ENCODE peak calls at places on chromosomes 6 and 20, in four cellular contexts. O is mucosa of descending colon, E is fibroblast of lung, S is left lung. X is an unnamed sample.

GRCh38 chr20:59207742-59208357 is 44.2 kb downstream of the ZNF831 start:
- DNase-seq in O (peak; percentile 81), E (peak; percentile 8), S (peak; percentile 61), X (peak; percentile 83)

GRCh38 chr6:114839019-114839418 is 496.2 kb upstream of the HS3ST5 start:
- DNase-seq in O (no peak), E (no peak), S (no peak), X (no peak)

GRCh38 chr20:41276317-41276751 is 41.2 kb downstream of the ZHX3 start:
- DNase-seq in O (no peak), E (peak; percentile 35), S (no peak), X (no peak)

GRCh38 chr6:121573466-121573865 is 138.0 kb downstream of the GJA1 start:
- DNase-seq in O (no peak), E (no peak), S (no peak), X (no peak)

GRCh38 chr6:133392015-133392414 is 150.9 kb downstream of the EYA4 start:
- DNase-seq in O (no peak), E (no peak), S (no peak), X (no peak)

GRCh38 chr20:2585811-2586210 is 49.4 kb downstream of the TMC2 start:
- DNase-seq in O (no peak), E (peak; percentile 19), S (no peak), X (no peak)

GRCh38 chr6:151060742-151061100 is 179.0 kb upstream of the AKAP12 start:
- DNase-seq in O (no peak), E (no peak), S (no peak), X (no peak)

GRCh38 chr6:128963561-128963960 is 80.6 kb downstream of the LAMA2 start:
- DNase-seq in O (no peak), E (no peak), S (no peak), X (no peak)

GRCh38 chr6:158684745-158685355 is 35.0 kb downstream of the SYTL3 start:
- DNase-seq in O (no peak), E (no peak), S (no peak), X (no peak)

GRCh38 chr20:25031241-25031640 is 26.7 kb downstream of the ACSS1 start:
- DNase-seq in O (no peak), E (no peak), S (no peak), X (no peak)

GRCh38 chr6:11770546-11771466 is 7.8 kb downstream of the ADTRP start:
- DNase-seq in O (peak; percentile 91), E (peak; percentile 98), S (peak; percentile 91), X (peak; percentile 99)

GRCh38 chr6:4986999-4987398 is 16.8 kb downstream of the RPP40 start:
- DNase-seq in O (no peak), E (no peak), S (no peak), X (no peak)

GRCh38 chr20:50425076-50425475 is 85.1 kb upstream of the PTPN1 start:
- DNase-seq in O (no peak), E (no peak), S (no peak), X (no peak)

GRCh38 chr6:19303381-19303780 is 533.8 kb upstream of the ID4 start:
- DNase-seq in O (no peak), E (peak; percentile 53), S (peak; percentile 41), X (peak; percentile 50)

GRCh38 chr6:85537055-85537494 is 56.6 kb downstream of the SNX14 start:
- DNase-seq in O (no peak), E (peak; percentile 50), S (no peak), X (peak; percentile 9)

GRCh38 chr6:37137881-37138568 is 31.9 kb upstream of the PIM1 start:
- DNase-seq in O (no peak), E (peak; percentile 68), S (no peak), X (peak; percentile 25)

GRCh38 chr6:33988121-33989015 is 157.5 kb downstream of the GRM4 start:
- DNase-seq in O (peak; percentile 69), E (no peak), S (no peak), X (peak; percentile 8)

GRCh38 chr6:167849846-167850459 is 23.2 kb downstream of the AFDN start:
- DNase-seq in O (no peak), E (no peak), S (no peak), X (peak; percentile 33)

GRCh38 chr20:50844430-50845100 is 49.7 kb downstream of the BCAS4 start:
- DNase-seq in O (no peak), E (peak; percentile 55), S (no peak), X (no peak)

DNA sequence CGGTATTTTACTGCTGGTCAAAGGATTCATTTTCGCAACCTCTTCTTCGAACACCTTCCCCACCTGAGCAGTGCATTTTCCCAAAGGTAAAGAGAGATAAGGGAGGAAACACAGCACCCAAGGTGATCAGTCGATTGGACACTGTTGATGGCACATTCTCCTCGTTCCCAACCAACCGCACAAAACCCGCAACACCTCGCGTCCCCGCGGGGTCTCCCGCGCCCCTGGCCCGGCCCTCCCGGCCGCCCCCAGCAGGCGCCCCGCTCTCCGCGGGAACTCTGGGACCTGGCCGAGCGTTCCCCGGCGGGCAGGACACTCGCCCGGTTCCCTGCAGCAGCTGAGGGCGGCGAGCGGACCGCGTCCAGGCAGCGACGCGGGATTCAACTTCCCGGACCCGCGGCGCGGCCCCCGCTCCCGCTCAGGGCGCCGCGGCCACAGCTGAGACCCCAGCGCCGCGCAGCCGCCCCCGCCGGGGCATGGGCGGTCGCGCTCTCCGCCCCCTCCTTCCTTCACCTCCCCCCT is 506 bp downstream of the RGS17 start:
- DNase-seq in O (no peak), E (no peak), S (no peak), X (no peak)
- H3K4me1 ChIP-seq in O (peaks cover 12% of the 10 kb centered on the region), E (no peaks in the 10 kb centered on the region), S (peaks cover 8% of the 10 kb centered on the region), X (no peaks in the 10 kb centered on the region)

GRCh38 chr20:4809707-4810106 is 88.0 kb downstream of the PRND start:
- DNase-seq in O (no peak), E (no peak), S (no peak), X (no peak)
- H3K4me1 ChIP-seq in O (no peaks in the 10 kb centered on the region), E (no peaks in the 10 kb centered on the region), S (peaks cover 16% of the 10 kb centered on the region), X (no peaks in the 10 kb centered on the region)

DNA sequence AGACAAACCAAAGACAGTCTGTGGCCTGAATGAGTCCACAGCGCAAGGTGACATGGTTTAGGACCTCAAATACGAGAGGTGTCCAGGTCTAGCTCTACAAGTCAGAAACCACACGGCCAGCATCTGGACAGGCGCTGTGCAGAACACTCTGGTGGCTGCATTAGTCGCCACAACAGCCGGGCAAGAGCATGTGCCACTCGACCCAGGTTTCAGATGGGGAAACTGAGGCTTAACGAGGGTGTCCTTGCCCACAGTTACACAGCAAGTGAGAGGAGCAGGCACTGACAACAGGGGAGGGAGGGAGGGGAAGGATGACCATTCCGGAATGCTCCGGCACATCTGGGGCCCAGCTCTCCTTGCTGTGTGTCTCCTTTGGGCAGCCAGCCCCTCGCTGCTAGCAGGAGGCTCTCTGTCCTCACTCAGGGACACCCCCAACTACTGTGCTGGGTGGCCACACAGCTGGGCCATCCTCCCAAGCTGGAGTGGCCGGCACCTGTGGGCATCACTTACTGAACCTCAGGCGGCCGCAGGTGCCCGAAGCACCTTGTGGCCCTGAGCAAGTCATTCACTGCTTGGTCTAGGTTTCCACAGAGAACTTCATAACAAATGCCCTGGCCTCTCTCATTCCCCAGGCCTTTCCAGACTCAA is 6.6 kb downstream of the DLL1 start:
- DNase-seq in O (no peak), E (no peak), S (no peak), X (no peak)
- H3K4me1 ChIP-seq in O (peaks cover 20% of the 10 kb centered on the region), E (peaks cover 3% of the 10 kb centered on the region), S (peaks cover under 1% of the 10 kb centered on the region), X (no peaks in the 10 kb centered on the region)

GRCh38 chr6:3742426-3743344 is 8.8 kb downstream of the PXDC1 start:
- DNase-seq in O (peak; percentile 94), E (peak; percentile 78), S (peak; percentile 88), X (peak; percentile 82)
- H3K4me1 ChIP-seq in O (peaks cover 6% of the 10 kb centered on the region), E (peaks cover 4% of the 10 kb centered on the region), S (peaks cover 8% of the 10 kb centered on the region), X (peaks cover 2% of the 10 kb centered on the region)

DNA sequence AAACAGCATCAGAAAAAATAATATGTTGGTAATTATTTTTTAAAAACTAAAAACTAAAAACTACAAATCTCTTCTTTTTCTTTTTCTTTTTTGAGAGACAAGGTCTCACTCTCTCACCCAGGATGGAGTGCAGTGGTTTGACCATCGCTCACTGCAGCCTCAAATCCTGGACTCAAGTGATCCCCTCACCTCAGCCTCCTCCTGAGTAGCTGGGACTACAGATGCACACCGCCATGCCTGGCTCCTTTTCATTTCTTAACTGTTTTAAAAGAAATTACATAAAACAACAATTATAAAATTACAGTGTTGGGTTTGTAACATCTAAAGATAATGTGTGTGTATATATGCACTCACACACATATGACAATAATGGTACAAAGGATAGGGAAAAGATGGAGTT is 24.1 kb downstream of the HLA-E start:
- DNase-seq in O (no peak), E (no peak), S (no peak), X (no peak)
- H3K4me1 ChIP-seq in O (peaks cover 3% of the 10 kb centered on the region), E (peaks cover 4% of the 10 kb centered on the region), S (no peaks in the 10 kb centered on the region), X (no peaks in the 10 kb centered on the region)

DNA sequence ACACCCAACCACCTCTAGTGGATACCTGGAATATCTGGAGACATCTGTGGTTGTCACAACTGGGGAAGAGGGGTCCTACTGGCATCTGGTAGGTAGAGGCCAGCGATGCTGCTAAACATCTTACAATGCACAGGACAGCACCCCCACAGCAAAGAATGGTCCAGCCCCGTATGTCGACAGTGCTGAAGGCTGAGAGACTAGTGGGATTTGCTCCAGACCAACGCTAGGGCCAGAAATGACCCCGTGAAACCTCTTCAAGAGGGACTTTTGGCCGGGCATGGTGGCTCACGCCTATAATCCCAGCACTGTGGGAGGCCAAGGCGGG is 7.2 kb downstream of the PREX1 start:
- DNase-seq in O (no peak), E (no peak), S (no peak), X (no peak)
- H3K4me1 ChIP-seq in O (no peaks in the 10 kb centered on the region), E (no peaks in the 10 kb centered on the region), S (peaks cover 10% of the 10 kb centered on the region), X (no peaks in the 10 kb centered on the region)

DNA sequence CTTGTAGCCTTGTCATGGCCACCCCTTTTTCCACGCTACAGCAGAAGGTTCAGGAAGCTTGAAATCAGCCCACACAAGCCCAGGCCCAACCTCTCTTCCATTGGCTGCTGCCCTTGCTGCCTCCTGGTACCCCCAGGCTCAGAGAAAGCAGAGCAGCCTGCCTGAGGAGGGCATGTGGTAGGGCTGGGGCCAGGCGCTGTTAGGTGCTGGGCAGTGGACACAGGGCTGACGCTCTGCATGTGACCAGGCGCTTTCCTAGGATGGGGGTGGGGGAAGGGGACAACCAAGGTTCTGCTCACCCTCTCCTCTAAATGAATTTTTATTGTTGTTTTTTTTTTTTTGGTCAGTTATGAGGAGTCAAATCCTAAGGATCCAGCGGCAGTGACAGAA is 36.3 kb upstream of the ID1 start:
- DNase-seq in O (no peak), E (no peak), S (no peak), X (no peak)
- H3K4me1 ChIP-seq in O (peaks cover 13% of the 10 kb centered on the region), E (peaks cover 14% of the 10 kb centered on the region), S (peaks cover 10% of the 10 kb centered on the region), X (peaks cover 2% of the 10 kb centered on the region)

X was measured in small intestine.